ENCODE peak calls at places on chromosomes 11 and 22, in four cellular contexts. Z is central memory CD4-positive, alpha-beta T cell; F is AG09309; K is foreskin melanocyte. D is an unnamed sample.

GRCh38 chr11:24132471-24132870 is 364.4 kb upstream of the LUZP2 start:
- DNase-seq in Z (no peak), K (no peak), F (no peak), D (no peak)

GRCh38 chr22:24164243-24164642 is 17.0 kb upstream of the SUSD2 start:
- DNase-seq in F (no peak), Z (no peak), K (no peak), D (no peak)

GRCh38 chr11:3077846-3078440 is 20.7 kb upstream of the CARS1 start:
- DNase-seq in Z (no peak), K (no peak), F (no peak), D (no peak)

GRCh38 chr11:119993732-119994131 is 144.2 kb downstream of the TRIM29 start:
- DNase-seq in F (no peak), K (no peak), Z (no peak), D (no peak)

GRCh38 chr11:117501499-117501898 is 173.8 kb downstream of the CEP164 start:
- DNase-seq in K (no peak), F (no peak), Z (no peak), D (no peak)

GRCh38 chr11:123822022-123822421 is 15.9 kb upstream of the OR6M1 start:
- DNase-seq in F (no peak), Z (no peak), K (no peak), D (no peak)

GRCh38 chr11:32255876-32256275 is 165.0 kb downstream of the RCN1 start:
- DNase-seq in Z (no peak), K (no peak), F (no peak), D (no peak)

GRCh38 chr11:42762348-42762747 is 549.4 kb upstream of the API5 start:
- DNase-seq in F (no peak), K (no peak), Z (no peak), D (no peak)

GRCh38 chr11:2761131-2762030 is 61.6 kb upstream of the KCNQ1OT1 start:
- DNase-seq in Z (no peak), K (no peak), F (no peak), D (no peak)

GRCh38 chr11:9265211-9266131 is at the start of gene DENND5A:
- DNase-seq in F (peak), K (peak), Z (peak), D (peak)

D was measured in T follicular helper cell.